ENCODE peak calls at places on chromosomes 6 and 20, in nine cellular contexts. T is astrocyte of the spinal cord, K is glutamatergic neuron, B is endodermal cell, Y is neural progenitor cell, U is fibroblast of mammary gland, F is omental fat pad, J is thoracic aorta, D is H9. Z is an unnamed sample.
A peak's percentile ranks its signal among the peaks of the same experiment; 100 is the strongest.

GRCh38 chr20:46221271-46221670 is 87.0 kb downstream of the CDH22 start:
- DNase-seq in J (no peak), D (no peak), Y (peak; percentile 56), T (no peak), B (no peak), U (no peak), F (no peak), K (no peak), Z (no peak)

GRCh38 chr6:76438768-76439167 is 366.3 kb upstream of the IMPG1 start:
- DNase-seq in T (no peak), K (no peak), F (no peak), D (no peak), U (no peak), Y (no peak), B (no peak), J (no peak), Z (no peak)

GRCh38 chr6:22249646-22250045 is 47.2 kb downstream of the PRL start:
- DNase-seq in F (no peak), Y (no peak), B (no peak), T (no peak), D (no peak), U (peak; percentile 17), K (no peak), J (no peak), Z (no peak)

GRCh38 chr6:22929228-22929627 is 359.9 kb downstream of the HDGFL1 start:
- DNase-seq in Y (no peak), F (no peak), B (no peak), J (no peak), K (no peak), D (no peak), U (no peak), T (no peak), Z (no peak)

GRCh38 chr6:112822769-112823168 is 475.6 kb downstream of the RFPL4B start:
- DNase-seq in K (no peak), J (no peak), Y (no peak), T (no peak), F (no peak), U (no peak), B (no peak), D (no peak), Z (no peak)

GRCh38 chr6:4487538-4487937 is 288.7 kb upstream of the CDYL start:
- DNase-seq in T (no peak), U (peak; percentile 40), K (no peak), B (peak; percentile 91), J (no peak), F (no peak), D (peak; percentile 69), Y (no peak), Z (no peak)

GRCh38 chr6:7292856-7293255 is 20.1 kb downstream of the SSR1 start:
- DNase-seq in K (no peak), U (peak; percentile 25), J (no peak), Y (no peak), D (no peak), F (no peak), B (no peak), T (no peak), Z (no peak)

GRCh38 chr6:25962368-25963127 is at the start of gene TRIM38:
- DNase-seq in K (no peak), T (peak; percentile 84), U (peak; percentile 93), B (peak; percentile 52), F (peak; percentile 42), Y (no peak), D (peak; percentile 32), J (peak; percentile 66), Z (no peak)

GRCh38 chr6:19502301-19502700 is 334.9 kb upstream of the ID4 start:
- DNase-seq in T (no peak), U (no peak), D (no peak), J (no peak), K (no peak), Y (no peak), B (no peak), F (no peak), Z (no peak)

GRCh38 chr20:50845566-50846211 is 50.8 kb downstream of the BCAS4 start:
- DNase-seq in B (no peak), Y (no peak), F (no peak), U (no peak), K (no peak), D (no peak), T (no peak), J (no peak), Z (no peak)

GRCh38 chr20:50838707-50839385 is 44.0 kb downstream of the BCAS4 start:
- DNase-seq in B (no peak), Y (no peak), J (no peak), F (no peak), U (no peak), K (no peak), D (no peak), T (no peak), Z (no peak)

GRCh38 chr20:50843331-50844276 is 48.7 kb downstream of the BCAS4 start:
- DNase-seq in B (no peak), T (no peak), F (no peak), D (no peak), K (no peak), J (no peak), Y (no peak), U (no peak), Z (no peak)

GRCh38 chr20:50844430-50845100 is 49.7 kb downstream of the BCAS4 start:
- DNase-seq in D (no peak), J (peak; percentile 56), F (no peak), B (no peak), Y (no peak), T (peak; percentile 92), K (no peak), U (peak; percentile 82), Z (no peak)

GRCh38 chr20:50842821-50843220 is 48.0 kb downstream of the BCAS4 start:
- DNase-seq in T (no peak), D (no peak), U (no peak), Y (no peak), B (no peak), F (no peak), J (no peak), K (no peak), Z (no peak)
- TF ChIP-seq CTCF in T (no peak), D (no peak), U (no peak), Y (no peak), B (no peak), F (no peak), J (no peak), K (no peak), Z (no peak)

GRCh38 chr20:32451682-32452461 is 93.7 kb downstream of the ASXL1 start:
- DNase-seq in T (no peak), D (no peak), B (no peak), U (no peak), K (no peak), Y (no peak), J (no peak), F (no peak), Z (no peak)
- TF ChIP-seq CTCF in T (peak; percentile 1), D (peak; percentile 34), B (peak; percentile 50), U (no peak), K (no peak), Y (peak; percentile 3), J (no peak), F (no peak), Z (no peak)

GRCh38 chr6:41449399-41450245 is 96.6 kb upstream of the FOXP4 start:
- DNase-seq in Y (no peak), U (peak; percentile 52), J (no peak), K (no peak), D (no peak), B (peak; percentile 36), T (peak; percentile 32), F (no peak), Z (no peak)

GRCh38 chr6:41452763-41453162 is 93.4 kb upstream of the FOXP4 start:
- DNase-seq in Y (no peak), J (no peak), K (no peak), D (no peak), U (no peak), B (no peak), F (no peak), T (no peak), Z (no peak)

GRCh38 chr6:41451515-41452163 is 94.5 kb upstream of the FOXP4 start:
- DNase-seq in D (no peak), J (no peak), B (no peak), Y (no peak), U (peak; percentile 47), K (no peak), T (no peak), F (no peak), Z (no peak)

GRCh38 chr6:41450581-41450980 is 95.6 kb upstream of the FOXP4 start:
- DNase-seq in Y (no peak), B (no peak), F (no peak), T (no peak), D (no peak), U (no peak), J (no peak), K (no peak), Z (no peak)

DNA sequence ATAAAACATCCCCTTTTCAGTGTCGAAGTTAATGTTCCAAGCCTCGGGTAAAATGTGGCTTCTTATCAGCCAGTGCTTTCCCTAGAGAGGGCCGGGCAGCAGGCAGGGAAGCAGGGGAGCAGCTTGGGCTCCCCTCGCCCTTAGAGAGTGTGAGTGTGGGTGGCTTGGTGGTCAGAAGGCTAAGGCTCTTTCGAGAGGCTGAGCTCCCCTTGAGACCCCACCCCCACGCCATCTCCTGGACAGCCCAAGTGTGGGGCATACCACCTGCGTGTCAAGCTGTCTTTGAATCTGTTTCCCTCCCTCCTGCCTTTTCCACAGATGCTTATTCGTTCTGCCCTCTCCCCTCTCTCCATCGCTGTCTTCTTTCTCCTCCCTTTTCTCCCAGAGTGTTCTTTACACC is 95.1 kb upstream of the FOXP4 start:
- DNase-seq in J (no peak), K (peak; percentile 69), D (no peak), T (no peak), F (no peak), U (no peak), Y (peak; percentile 54), B (peak; percentile 79), Z (no peak)
- TF ChIP-seq CTCF in J (no peak), K (no peak), D (peak; percentile 49), T (peak; percentile 15), F (no peak), U (no peak), Y (peak; percentile 23), B (peak; percentile 67), Z (no peak)

GRCh38 chr6:141988954-141989705 is 143.6 kb upstream of the GJE1 start:
- DNase-seq in K (peak; percentile 28), F (no peak), B (peak; percentile 81), D (peak; percentile 69), J (no peak), Y (peak; percentile 79), U (peak; percentile 86), T (peak; percentile 73), Z (no peak)

GRCh38 chr6:141990840-141991239 is 141.9 kb upstream of the GJE1 start:
- DNase-seq in U (no peak), F (no peak), Y (no peak), B (no peak), D (no peak), J (no peak), T (no peak), K (no peak), Z (no peak)

GRCh38 chr6:141988327-141988726 is 144.4 kb upstream of the GJE1 start:
- DNase-seq in B (no peak), F (no peak), T (no peak), D (no peak), U (no peak), J (no peak), Y (no peak), K (no peak), Z (no peak)

GRCh38 chr6:141992109-141992508 is 140.6 kb upstream of the GJE1 start:
- DNase-seq in T (no peak), J (no peak), F (no peak), D (no peak), B (no peak), U (no peak), K (no peak), Y (no peak), Z (no peak)

DNA sequence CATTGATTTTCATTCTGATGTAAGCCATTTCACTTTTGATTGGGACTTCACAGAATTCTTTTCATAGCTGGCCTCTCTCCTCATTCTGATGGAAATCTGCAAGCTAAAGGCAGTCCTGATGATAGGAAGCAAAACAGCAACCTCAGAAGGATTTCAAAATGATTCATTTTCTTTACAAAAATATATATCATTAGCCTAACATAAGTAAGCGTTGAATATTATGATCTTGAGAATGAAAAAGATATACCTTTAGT is 143.1 kb upstream of the GJE1 start:
- DNase-seq in B (no peak), U (no peak), Y (no peak), T (no peak), K (no peak), J (no peak), D (no peak), F (no peak), Z (no peak)
- TF ChIP-seq CTCF in B (no peak), U (no peak), Y (no peak), T (no peak), K (no peak), J (no peak), D (no peak), F (no peak), Z (no peak)

Z was measured in D721Med.